ENCODE peak calls at places on chromosomes 3 and 15, in ten cellular contexts. O is amygdala; E is Kasumi-1; G is effector CD4-positive, alpha-beta T cell; W is NAMALWA; K is HFFc6; A is nephron progenitor cell; V is CD8-positive, alpha-beta T cell; J is ELR; Q is H4. C is an unnamed sample.

GRCh38 chr3:128404276-128405062 is 62.2 kb downstream of the DNAJB8 start:
- DNase-seq in O (no peak), E (no peak), G (no peak), W (no peak), K (no peak), A (no peak), V (no peak), J (no peak), Q (no peak), C (no peak)

GRCh38 chr15:78751602-78751979 is 59.7 kb downstream of the ADAMTS7 start:
- DNase-seq in O (no peak), E (no peak), G (no peak), W (no peak), K (no peak), A (no peak), V (no peak), J (no peak), Q (no peak), C (no peak)

GRCh38 chr15:41465822-41466421 is 27.8 kb upstream of the ITPKA start:
- DNase-seq in O (no peak), E (peak; percentile 65), G (no peak), W (peak; percentile 73), K (peak; percentile 19), A (no peak), V (no peak), J (peak; percentile 70), Q (peak; percentile 38), C (peak; percentile 36)

GRCh38 chr3:86991482-86991815 is 500 bp upstream of the VGLL3 start:
- DNase-seq in O (no peak), E (peak; percentile 52), G (no peak), W (no peak), K (no peak), A (no peak), V (no peak), J (peak; percentile 47), Q (no peak), C (no peak)

GRCh38 chr3:66539466-66539989 is 38.7 kb upstream of the LRIG1 start:
- DNase-seq in O (no peak), E (no peak), G (no peak), W (no peak), K (no peak), A (no peak), V (no peak), J (no peak), Q (no peak), C (no peak)

GRCh38 chr15:25690673-25691543 is 172.2 kb downstream of the ATP10A start:
- DNase-seq in O (no peak), E (no peak), G (no peak), W (no peak), K (peak; percentile 85), A (no peak), V (no peak), J (no peak), Q (peak; percentile 29), C (no peak)

GRCh38 chr3:168843481-168843880 is 747.8 kb upstream of the GOLIM4 start:
- DNase-seq in O (no peak), E (no peak), G (no peak), W (no peak), K (no peak), A (no peak), V (no peak), J (no peak), Q (no peak), C (no peak)

GRCh38 chr3:181879926-181880325 is 168.2 kb downstream of the SOX2 start:
- DNase-seq in O (no peak), E (no peak), G (no peak), W (no peak), K (no peak), A (no peak), V (no peak), J (no peak), Q (no peak), C (no peak)

GRCh38 chr3:159418571-159419526 is 569.8 kb upstream of the IL12A start:
- DNase-seq in O (no peak), E (no peak), G (no peak), W (no peak), K (peak; percentile 21), A (no peak), V (no peak), J (peak; percentile 77), Q (peak; percentile 16), C (no peak)

GRCh38 chr3:195207731-195208130 is 63.2 kb downstream of the XXYLT1 start:
- DNase-seq in O (no peak), E (no peak), G (no peak), W (peak; percentile 9), K (no peak), A (no peak), V (no peak), J (no peak), Q (no peak), C (no peak)

GRCh38 chr3:127961124-127961523 is 46.1 kb downstream of the KBTBD12 start:
- DNase-seq in O (no peak), E (no peak), G (no peak), W (no peak), K (no peak), A (no peak), V (no peak), J (no peak), Q (no peak), C (no peak)

GRCh38 chr3:146250449-146251382 is at the start of gene PLSCR4:
- DNase-seq in O (peak; percentile 24), E (peak; percentile 78), G (no peak), W (no peak), K (peak; percentile 21), A (peak; percentile 72), V (no peak), J (peak; percentile 72), Q (peak; percentile 67), C (peak; percentile 60)

GRCh38 chr15:57551717-57552677 is 39.7 kb upstream of the MYZAP start:
- DNase-seq in O (no peak), E (no peak), G (no peak), W (no peak), K (peak; percentile 67), A (peak; percentile 46), V (no peak), J (peak; percentile 92), Q (peak; percentile 67), C (no peak)

GRCh38 chr3:109072208-109072607 is 45.7 kb downstream of the MORC1 start:
- DNase-seq in O (no peak), E (no peak), G (no peak), W (no peak), K (no peak), A (no peak), V (no peak), J (no peak), Q (no peak), C (no peak)

GRCh38 chr3:37225481-37225880 is 51.1 kb upstream of the LRRFIP2 start:
- DNase-seq in O (no peak), E (no peak), G (no peak), W (no peak), K (no peak), A (no peak), V (no peak), J (no peak), Q (no peak), C (no peak)

GRCh38 chr3:44648564-44649229 is at the start of gene ZNF35:
- DNase-seq in O (peak; percentile 64), E (peak; percentile 81), G (no peak), W (peak; percentile 69), K (peak; percentile 86), A (peak; percentile 78), V (no peak), J (peak; percentile 94), Q (peak; percentile 68), C (peak; percentile 80)

GRCh38 chr15:58069008-58069407 is 3.5 kb upstream of the ALDH1A2 start:
- DNase-seq in O (no peak), E (no peak), G (no peak), W (no peak), K (no peak), A (no peak), V (no peak), J (no peak), Q (no peak), C (no peak)

C was measured in HEK293T.